ENCODE peak calls at places on chromosome 6, in ten cellular contexts. M is uterus; R is CD8-positive, alpha-beta T cell; P is right lobe of liver; T is endodermal cell; H is brain microvascular endothelial cell; J is ovary; Q is psoas muscle; K is transverse colon; N is Peyer's patch. S is an unnamed sample.

GRCh38 chr6:136216503-136216902 is 33.6 kb downstream of the MTFR2 start:
- DNase-seq in M (no peak), R (no peak), P (no peak), T (no peak), H (no peak), J (no peak), Q (no peak), K (no peak), N (no peak), S (no peak)

GRCh38 chr6:68776382-68776781 is 141.3 kb downstream of the ADGRB3 start:
- DNase-seq in M (no peak), R (no peak), P (no peak), T (no peak), H (no peak), J (no peak), Q (no peak), K (no peak), N (no peak), S (no peak)

GRCh38 chr6:111478064-111478476 is 4.9 kb downstream of the REV3L start:
- DNase-seq in M (no peak), R (no peak), P (no peak), T (no peak), H (peak), J (no peak), Q (no peak), K (no peak), N (no peak), S (no peak)

GRCh38 chr6:55953384-55953783 is 78.0 kb upstream of the BMP5 start:
- DNase-seq in M (no peak), R (no peak), P (no peak), T (no peak), H (peak), J (no peak), Q (no peak), K (no peak), N (no peak), S (no peak)

GRCh38 chr6:45586216-45587171 is 208.8 kb upstream of the SUPT3H start:
- DNase-seq in M (no peak), R (peak), P (no peak), T (peak), H (no peak), J (no peak), Q (no peak), K (no peak), N (peak), S (no peak)

GRCh38 chr6:130955755-130956154 is 107.3 kb downstream of the EPB41L2 start:
- DNase-seq in M (no peak), R (no peak), P (no peak), T (no peak), H (no peak), J (no peak), Q (no peak), K (no peak), N (no peak), S (no peak)

GRCh38 chr6:170279977-170280688 is 10.7 kb downstream of the DLL1 start:
- DNase-seq in M (peak), R (peak), P (peak), T (peak), H (no peak), J (peak), Q (peak), K (peak), N (peak), S (no peak)

GRCh38 chr6:144215402-144215931 is 65.2 kb downstream of the STX11 start:
- DNase-seq in M (peak), R (no peak), P (peak), T (peak), H (no peak), J (no peak), Q (peak), K (peak), N (peak), S (no peak)

GRCh38 chr6:684831-685636 is 7.9 kb downstream of the EXOC2 start:
- DNase-seq in M (no peak), R (no peak), P (no peak), T (no peak), H (peak), J (no peak), Q (no peak), K (no peak), N (no peak), S (no peak)

GRCh38 chr6:327538-328183 is 35.4 kb downstream of the DUSP22 start:
- DNase-seq in M (no peak), R (no peak), P (no peak), T (no peak), H (no peak), J (no peak), Q (no peak), K (no peak), N (peak), S (no peak)

GRCh38 chr6:54856137-54856536 is 9.6 kb downstream of the FAM83B start:
- DNase-seq in M (no peak), R (no peak), P (no peak), T (no peak), H (no peak), J (no peak), Q (no peak), K (peak), N (peak), S (no peak)

GRCh38 chr6:63899550-63899949 is 263.9 kb downstream of the PHF3 start:
- DNase-seq in M (no peak), R (no peak), P (no peak), T (no peak), H (no peak), J (no peak), Q (no peak), K (no peak), N (no peak), S (no peak)

GRCh38 chr6:92521553-92521952 is 897.8 kb downstream of the EPHA7 start:
- DNase-seq in M (no peak), R (no peak), P (no peak), T (no peak), H (no peak), J (no peak), Q (no peak), K (no peak), N (no peak), S (no peak)

GRCh38 chr6:137690721-137691120 is 176.3 kb upstream of the TNFAIP3 start:
- DNase-seq in M (no peak), R (no peak), P (no peak), T (no peak), H (no peak), J (no peak), Q (no peak), K (no peak), N (no peak), S (no peak)

GRCh38 chr6:34094474-34095135 is 51.3 kb downstream of the GRM4 start:
- DNase-seq in M (no peak), R (no peak), P (no peak), T (no peak), H (no peak), J (no peak), Q (no peak), K (no peak), N (no peak), S (no peak)

GRCh38 chr6:147821266-147821665 is 312.8 kb downstream of the SAMD5 start:
- DNase-seq in M (no peak), R (no peak), P (no peak), T (no peak), H (no peak), J (no peak), Q (no peak), K (no peak), N (no peak), S (no peak)

GRCh38 chr6:14710421-14710820 is 535.4 kb upstream of the JARID2 start:
- DNase-seq in M (no peak), R (no peak), P (no peak), T (no peak), H (no peak), J (no peak), Q (no peak), K (no peak), N (no peak), S (no peak)

GRCh38 chr6:55957961-55958422 is 82.6 kb upstream of the BMP5 start:
- DNase-seq in M (no peak), R (no peak), P (no peak), T (no peak), H (no peak), J (no peak), Q (no peak), K (no peak), N (no peak), S (no peak)

GRCh38 chr6:107624050-107624449 is 134.1 kb downstream of the SOBP start:
- DNase-seq in M (no peak), R (no peak), P (no peak), T (no peak), H (no peak), J (no peak), Q (no peak), K (no peak), N (no peak), S (no peak)

GRCh38 chr6:16747232-16748027 is 13.8 kb downstream of the ATXN1 start:
- DNase-seq in M (no peak), R (no peak), P (no peak), T (no peak), H (no peak), J (no peak), Q (no peak), K (no peak), N (no peak), S (no peak)

GRCh38 chr6:107290491-107290890 is 168.9 kb downstream of the PDSS2 start:
- DNase-seq in M (no peak), R (no peak), P (no peak), T (no peak), H (no peak), J (no peak), Q (no peak), K (no peak), N (no peak), S (no peak)

GRCh38 chr6:136614350-136614749 is 64.1 kb upstream of the MAP7 start:
- DNase-seq in M (no peak), R (no peak), P (no peak), T (no peak), H (no peak), J (no peak), Q (no peak), K (no peak), N (no peak), S (no peak)

GRCh38 chr6:122405417-122405816 is 6.0 kb downstream of the HSF2 start:
- DNase-seq in M (no peak), R (no peak), P (no peak), T (no peak), H (no peak), J (no peak), Q (no peak), K (no peak), N (no peak), S (no peak)

GRCh38 chr6:167664678-167665445 is 161.8 kb upstream of the AFDN start:
- DNase-seq in M (no peak), R (no peak), P (no peak), T (no peak), H (no peak), J (no peak), Q (no peak), K (no peak), N (no peak), S (no peak)

GRCh38 chr6:128672023-128672422 is 151.6 kb upstream of the PTPRK start:
- DNase-seq in M (no peak), R (no peak), P (no peak), T (no peak), H (no peak), J (no peak), Q (no peak), K (no peak), N (no peak), S (no peak)

GRCh38 chr6:92369309-92369708 is 1050.0 kb downstream of the EPHA7 start:
- DNase-seq in M (no peak), R (no peak), P (no peak), T (no peak), H (no peak), J (no peak), Q (no peak), K (no peak), N (no peak), S (no peak)

GRCh38 chr6:52328721-52329120 is 33.2 kb upstream of the PAQR8 start:
- DNase-seq in M (no peak), R (no peak), P (no peak), T (no peak), H (no peak), J (no peak), Q (no peak), K (no peak), N (no peak), S (no peak)

GRCh38 chr6:100455230-100456124 is 9.2 kb downstream of the SIM1 start:
- DNase-seq in M (no peak), R (no peak), P (no peak), T (peak), H (no peak), J (no peak), Q (peak), K (peak), N (no peak), S (no peak)

GRCh38 chr6:119467478-119468081 is 118.0 kb upstream of the MAN1A1 start:
- DNase-seq in M (no peak), R (no peak), P (no peak), T (no peak), H (no peak), J (no peak), Q (no peak), K (no peak), N (no peak), S (no peak)
- H3K4me3 ChIP-seq in M (no peak), R (no peak), P (no peak), T (no peak), H (no peak), J (no peak), Q (peak), K (no peak), N (no peak), S (peak)

GRCh38 chr6:36817176-36817817 is 21.9 kb downstream of the CPNE5 start:
- DNase-seq in M (no peak), R (no peak), P (no peak), T (no peak), H (no peak), J (no peak), Q (no peak), K (no peak), N (no peak), S (no peak)

GRCh38 chr6:36820700-36821580 is 18.3 kb downstream of the CPNE5 start:
- DNase-seq in M (no peak), R (no peak), P (peak), T (peak), H (peak), J (no peak), Q (no peak), K (no peak), N (no peak), S (no peak)

GRCh38 chr6:36815962-36816735 is 23.1 kb downstream of the CPNE5 start:
- DNase-seq in M (no peak), R (no peak), P (no peak), T (no peak), H (no peak), J (no peak), Q (no peak), K (no peak), N (no peak), S (no peak)

GRCh38 chr6:36817864-36818263 is 21.4 kb downstream of the CPNE5 start:
- DNase-seq in M (no peak), R (no peak), P (no peak), T (no peak), H (no peak), J (no peak), Q (no peak), K (no peak), N (no peak), S (no peak)

GRCh38 chr6:36818741-36819140 is 20.5 kb downstream of the CPNE5 start:
- DNase-seq in M (no peak), R (no peak), P (no peak), T (no peak), H (no peak), J (no peak), Q (no peak), K (no peak), N (no peak), S (no peak)
- TF ChIP-seq CTCF in M (no peak), R (no peak), P (no peak), T (no peak), H (no peak), J (no peak), Q (no peak), K (no peak), N (no peak), S (no peak)

GRCh38 chr6:35299674-35300073 is 2.1 kb downstream of the DEF6 start:
- DNase-seq in M (no peak), R (peak), P (no peak), T (no peak), H (no peak), J (no peak), Q (no peak), K (peak), N (peak), S (no peak)
- H3K27ac ChIP-seq in M (no peak), R (peak), P (peak), T (no peak), H (no peak), J (no peak), Q (no peak), K (peak), N (peak), S (no peak)

DNA sequence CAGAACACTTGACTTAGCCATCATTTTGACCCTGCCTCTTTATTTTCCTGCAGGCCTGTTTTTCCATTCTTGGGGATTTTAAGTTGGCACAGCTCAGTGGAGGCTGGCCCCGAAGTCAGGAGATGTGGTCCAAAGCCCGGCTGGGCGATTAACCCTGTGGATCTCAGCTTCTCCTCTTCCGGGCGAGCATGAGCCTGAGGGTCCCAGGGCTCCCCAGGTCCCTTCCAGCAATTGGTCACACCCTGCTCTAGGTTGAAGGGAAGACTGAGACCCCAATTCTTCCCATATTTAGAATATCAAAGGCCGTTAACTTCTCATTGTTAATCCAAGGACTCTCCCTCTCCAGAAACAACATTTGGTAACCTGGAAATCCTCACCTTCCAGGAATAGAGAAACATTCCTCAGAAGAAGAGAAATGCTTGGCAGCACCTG is 2.3 kb downstream of the THBS2 start:
- DNase-seq in M (no peak), R (no peak), P (no peak), T (peak), H (no peak), J (no peak), Q (no peak), K (no peak), N (peak), S (no peak)
- H3K4me3 ChIP-seq in M (peak), R (no peak), P (no peak), T (no peak), H (peak), J (peak), Q (peak), K (no peak), N (no peak), S (no peak)

GRCh38 chr6:39902786-39903465 is 31.3 kb downstream of the MOCS1 start:
- DNase-seq in M (no peak), R (no peak), P (no peak), T (no peak), H (no peak), J (no peak), Q (no peak), K (no peak), N (no peak), S (peak)
- TF ChIP-seq CTCF in M (no peak), R (no peak), P (no peak), T (peak), H (peak), J (no peak), Q (peak), K (no peak), N (peak), S (no peak)

DNA sequence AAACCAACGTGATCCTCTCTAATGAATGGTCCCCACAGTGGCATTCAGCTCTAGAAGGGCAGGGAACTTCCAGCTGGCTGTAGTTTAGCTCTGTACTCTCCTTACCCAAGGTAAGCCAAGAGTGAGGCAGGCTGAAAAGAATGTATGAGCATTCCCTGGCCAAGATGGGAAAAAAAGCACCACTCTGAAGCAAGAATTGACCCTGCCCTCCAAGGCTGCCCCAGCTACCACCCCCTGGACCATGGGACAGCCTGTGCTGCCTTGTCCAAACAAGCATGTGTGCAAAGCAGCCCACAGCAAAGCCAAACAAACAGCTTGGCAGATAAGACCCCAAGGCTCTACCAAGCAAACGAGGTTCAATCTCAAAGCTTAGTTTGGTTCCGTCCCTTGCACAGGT is 73.9 kb downstream of the GFOD1 start:
- DNase-seq in M (no peak), R (no peak), P (peak), T (no peak), H (no peak), J (no peak), Q (peak), K (no peak), N (no peak), S (no peak)
- H3K27ac ChIP-seq in M (no peak), R (no peak), P (peak), T (no peak), H (no peak), J (no peak), Q (peak), K (no peak), N (peak), S (peak)

DNA sequence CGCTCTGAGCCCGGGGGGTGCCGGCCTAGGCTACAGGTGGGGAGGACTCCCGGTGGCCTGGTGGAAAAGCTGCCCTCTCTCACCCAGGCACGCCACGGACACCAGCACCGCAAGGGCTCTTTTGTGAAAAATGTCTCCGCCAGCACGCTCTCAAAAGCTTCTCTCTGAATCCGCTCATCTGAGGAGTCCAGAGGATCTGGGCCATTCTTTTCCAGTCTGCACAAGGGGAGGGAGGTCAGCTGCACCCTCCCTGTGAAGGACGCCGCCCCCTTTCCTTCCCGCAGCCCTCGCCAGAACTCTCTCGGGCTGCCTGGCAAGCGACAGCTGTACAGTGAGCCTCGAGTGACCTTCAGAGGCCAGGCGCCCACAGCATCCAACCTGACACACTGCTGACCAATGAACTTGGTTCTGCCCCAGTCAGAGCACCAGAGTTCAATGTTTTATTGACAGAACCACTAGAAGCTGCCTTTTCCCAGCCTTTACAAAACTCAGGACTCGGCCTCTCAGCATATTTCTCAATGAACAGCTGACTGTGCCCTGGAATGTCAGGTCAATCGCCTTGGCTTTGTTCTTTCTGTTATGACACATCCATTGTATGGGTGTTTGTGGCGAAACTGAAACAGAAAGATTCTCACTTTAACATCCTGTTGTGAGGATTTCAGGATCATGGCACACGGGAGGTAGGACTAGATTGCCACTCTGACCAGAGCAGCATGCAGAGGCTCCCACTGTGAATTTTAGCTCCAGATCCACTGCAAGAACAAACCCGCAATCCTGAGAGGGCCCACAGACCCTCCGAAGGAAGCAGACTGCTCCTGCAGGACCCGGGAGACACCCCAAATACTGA is 26.7 kb downstream of the SERPINB9 start:
- DNase-seq in M (peak), R (no peak), P (peak), T (peak), H (peak), J (peak), Q (peak), K (peak), N (peak), S (peak)
- H3K4me3 ChIP-seq in M (peak), R (peak), P (peak), T (peak), H (peak), J (peak), Q (peak), K (peak), N (peak), S (peak)

GRCh38 chr6:161496941-161497340 is 223.1 kb upstream of the AGPAT4 start:
- DNase-seq in M (no peak), R (no peak), P (no peak), T (peak), H (no peak), J (no peak), Q (no peak), K (no peak), N (no peak), S (no peak)

GRCh38 chr6:161493731-161494130 is 219.9 kb upstream of the AGPAT4 start:
- DNase-seq in M (no peak), R (no peak), P (no peak), T (no peak), H (no peak), J (no peak), Q (no peak), K (no peak), N (no peak), S (no peak)

GRCh38 chr6:161498881-161499280 is 225.0 kb upstream of the AGPAT4 start:
- DNase-seq in M (no peak), R (no peak), P (no peak), T (no peak), H (no peak), J (no peak), Q (no peak), K (no peak), N (no peak), S (no peak)

GRCh38 chr6:161503570-161503969 is 229.7 kb upstream of the AGPAT4 start:
- DNase-seq in M (no peak), R (no peak), P (no peak), T (peak), H (no peak), J (no peak), Q (no peak), K (no peak), N (no peak), S (no peak)

DNA sequence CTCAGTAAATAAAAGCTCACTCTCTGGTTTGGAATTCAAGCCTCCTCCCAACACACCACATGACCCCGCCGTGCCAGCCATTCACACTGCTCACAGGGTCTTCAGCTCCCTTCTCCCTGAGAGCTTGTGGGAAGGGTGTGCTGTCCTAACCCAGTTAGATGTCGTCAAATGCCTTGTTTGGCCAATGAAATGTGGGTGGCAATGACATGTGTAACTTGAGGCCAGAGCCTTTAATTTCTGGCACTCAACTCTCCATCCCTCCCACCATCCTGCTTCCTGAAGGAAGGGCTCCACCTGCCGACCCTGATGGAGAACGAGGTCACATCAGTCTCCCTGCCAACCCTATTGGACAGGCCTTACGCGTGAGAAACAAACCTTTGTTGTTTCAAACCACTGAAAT is 224.5 kb upstream of the AGPAT4 start:
- DNase-seq in M (no peak), R (no peak), P (no peak), T (peak), H (peak), J (no peak), Q (peak), K (no peak), N (no peak), S (no peak)
- TF ChIP-seq CTCF in M (no peak), R (no peak), P (peak), T (peak), H (peak), J (no peak), Q (peak), K (no peak), N (no peak), S (no peak)